ENCODE peak calls at places on chromosome 10, in four cellular contexts. Q is aorta, N is left ventricle myocardium inferior, W is tibial nerve. S is an unnamed sample.

GRCh38 chr10:60236869-60237524 is 152.7 kb downstream of the ANK3 start:
- DNase-seq in Q (peak; percentile 77), N (peak; percentile 24), W (peak; percentile 19), S (peak; percentile 15)

GRCh38 chr10:104340099-104340594 is 1.9 kb upstream of the ITPRIP start:
- DNase-seq in Q (no peak), N (no peak), W (no peak), S (no peak)

GRCh38 chr10:124632064-124632531 is 112.1 kb downstream of the FAM53B start:
- DNase-seq in Q (no peak), N (peak; percentile 62), W (peak; percentile 70), S (peak; percentile 76)

GRCh38 chr10:42933454-42934340 is 143.2 kb upstream of the RET start:
- DNase-seq in Q (no peak), N (no peak), W (no peak), S (no peak)

GRCh38 chr10:103698266-103698665 is 157.1 kb downstream of the SH3PXD2A start:
- DNase-seq in Q (no peak), N (no peak), W (no peak), S (no peak)

GRCh38 chr10:118698421-118698820 is 56.3 kb downstream of the CACUL1 start:
- DNase-seq in Q (peak; percentile 48), N (no peak), W (peak; percentile 15), S (no peak)

GRCh38 chr10:93030409-93030808 is 30.2 kb upstream of the CYP26C1 start:
- DNase-seq in Q (no peak), N (no peak), W (no peak), S (no peak)

GRCh38 chr10:102068216-102068615 is 3.1 kb downstream of the HPS6 start:
- DNase-seq in Q (no peak), N (no peak), W (peak; percentile 22), S (peak; percentile 74)

GRCh38 chr10:86178401-86179142 is 188.0 kb downstream of the GRID1 start:
- DNase-seq in Q (no peak), N (no peak), W (no peak), S (no peak)

GRCh38 chr10:124763267-124763666 is 19.1 kb upstream of the FAM53B start:
- DNase-seq in Q (no peak), N (no peak), W (no peak), S (no peak)

GRCh38 chr10:34655286-34656170 is 159.6 kb downstream of the PARD3 start:
- DNase-seq in Q (no peak), N (no peak), W (peak; percentile 74), S (no peak)

GRCh38 chr10:43398939-43399871 is 9.8 kb downstream of the HNRNPF start:
- DNase-seq in Q (no peak), N (no peak), W (no peak), S (no peak)

GRCh38 chr10:124065382-124066155 is 27.8 kb downstream of the CHST15 start:
- DNase-seq in Q (peak; percentile 39), N (no peak), W (no peak), S (no peak)

GRCh38 chr10:44576715-44577191 is 191.9 kb upstream of the CXCL12 start:
- DNase-seq in Q (no peak), N (peak; percentile 46), W (no peak), S (peak; percentile 74)

GRCh38 chr10:73969224-73969811 is 28.6 kb upstream of the VCL start:
- DNase-seq in Q (no peak), N (no peak), W (no peak), S (no peak)

GRCh38 chr10:132447446-132448247 is 50.6 kb downstream of the PWWP2B start:
- DNase-seq in Q (no peak), N (no peak), W (no peak), S (no peak)

GRCh38 chr10:96367470-96367869 is 8.7 kb upstream of the OPALIN start:
- DNase-seq in Q (no peak), N (no peak), W (no peak), S (no peak)

GRCh38 chr10:112336556-112337201 is 37.2 kb upstream of the ACSL5 start:
- DNase-seq in Q (no peak), N (no peak), W (no peak), S (no peak)

GRCh38 chr10:111429288-111430028 is 352.6 kb downstream of the ADRA2A start:
- DNase-seq in Q (no peak), N (no peak), W (peak; percentile 14), S (no peak)

GRCh38 chr10:97230146-97230545 is 44.4 kb upstream of the SLIT1 start:
- DNase-seq in Q (no peak), N (no peak), W (no peak), S (no peak)

GRCh38 chr10:17084989-17085725 is 44.5 kb downstream of the CUBN start:
- DNase-seq in Q (no peak), N (no peak), W (no peak), S (peak; percentile 60)

GRCh38 chr10:88245974-88246511 is 337.1 kb downstream of the RNLS start:
- DNase-seq in Q (no peak), N (no peak), W (peak; percentile 38), S (no peak)

GRCh38 chr10:42969909-42970308 is 107.0 kb upstream of the RET start:
- DNase-seq in Q (no peak), N (no peak), W (no peak), S (no peak)

GRCh38 chr10:88505680-88506215 is 77.4 kb downstream of the RNLS start:
- DNase-seq in Q (no peak), N (no peak), W (no peak), S (no peak)

GRCh38 chr10:23490115-23490514 is 51.2 kb downstream of the OTUD1 start:
- DNase-seq in Q (no peak), N (no peak), W (no peak), S (no peak)

GRCh38 chr10:126621836-126622235 is 48.7 kb downstream of the C10orf90 start:
- DNase-seq in Q (no peak), N (no peak), W (no peak), S (no peak)

GRCh38 chr10:127275272-127275671 is 78.9 kb upstream of the INSYN2A start:
- DNase-seq in Q (no peak), N (no peak), W (no peak), S (no peak)

GRCh38 chr10:86403183-86403797 is 36.7 kb upstream of the GRID1 start:
- DNase-seq in Q (no peak), N (no peak), W (no peak), S (no peak)

GRCh38 chr10:47040041-47040491 is 128.8 kb downstream of the PTPN20 start:
- DNase-seq in Q (peak; percentile 24), N (no peak), W (no peak), S (no peak)

GRCh38 chr10:125700355-125700911 is 17.5 kb upstream of the TEX36 start:
- DNase-seq in Q (no peak), N (no peak), W (no peak), S (no peak)

GRCh38 chr10:22669163-22669711 is 45.1 kb downstream of the PIP4K2A start:
- DNase-seq in Q (no peak), N (no peak), W (no peak), S (no peak)

GRCh38 chr10:5666324-5667220 is at the start of gene ASB13:
- DNase-seq in Q (peak; percentile 84), N (peak; percentile 81), W (no peak), S (peak; percentile 87)

GRCh38 chr10:59434463-59435326 is 72.3 kb upstream of the FAM13C start:
- DNase-seq in Q (no peak), N (no peak), W (no peak), S (no peak)

GRCh38 chr10:70270952-70271351 is 12.9 kb downstream of the NPFFR1 start:
- DNase-seq in Q (no peak), N (no peak), W (no peak), S (no peak)

GRCh38 chr10:69449841-69450240 is 1.4 kb upstream of the TSPAN15 start:
- DNase-seq in Q (no peak), N (no peak), W (peak; percentile 63), S (no peak)

GRCh38 chr10:30247704-30248103 is 101.4 kb downstream of the MTPAP start:
- DNase-seq in Q (no peak), N (no peak), W (no peak), S (no peak)

GRCh38 chr10:111983970-111984525 is 199.5 kb downstream of the GPAM start:
- DNase-seq in Q (no peak), N (no peak), W (no peak), S (no peak)

GRCh38 chr10:104777086-104777799 is 136.2 kb downstream of the SORCS3 start:
- DNase-seq in Q (no peak), N (no peak), W (no peak), S (no peak)

GRCh38 chr10:86413046-86413728 is 46.6 kb upstream of the GRID1 start:
- DNase-seq in Q (no peak), N (no peak), W (no peak), S (no peak)

GRCh38 chr10:53140516-53140915 is 367.9 kb upstream of the MBL2 start:
- DNase-seq in Q (no peak), N (no peak), W (no peak), S (no peak)
- H3K9me3 ChIP-seq in Q (no peaks in the 10 kb centered on the region), N (peaks cover 4% of the 10 kb centered on the region), W (no peaks in the 10 kb centered on the region), S (no peaks in the 10 kb centered on the region)

DNA sequence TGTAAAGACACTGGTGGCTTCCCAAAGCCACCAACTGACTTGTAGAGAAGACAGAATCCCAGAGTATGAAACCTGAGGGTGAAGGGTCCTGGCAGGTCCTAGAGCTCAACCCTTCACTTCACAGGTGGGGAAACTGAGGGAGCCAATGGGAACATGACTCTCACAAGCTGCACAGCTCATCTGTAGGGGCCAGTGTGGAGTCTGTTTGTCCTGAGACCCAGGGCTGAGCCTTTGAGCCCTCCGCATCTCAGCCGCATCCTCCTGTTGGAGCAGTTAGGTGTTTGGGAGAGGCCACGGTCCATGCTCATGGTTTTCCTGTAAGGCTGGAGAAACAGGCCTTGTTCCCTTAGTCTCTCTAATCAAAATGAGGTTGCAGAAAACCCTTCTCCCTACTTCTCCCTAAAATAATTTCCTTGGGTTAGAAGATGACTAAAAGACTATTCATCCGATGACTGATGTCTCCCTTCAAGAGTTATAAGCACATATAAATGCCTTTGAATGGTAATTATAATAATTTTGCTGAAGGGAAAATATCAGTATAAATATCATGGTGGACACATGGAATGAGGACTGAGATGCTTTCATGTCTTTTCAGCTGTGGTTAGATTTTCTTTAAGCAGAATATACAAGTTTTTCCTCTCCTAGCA is 10.3 kb downstream of the HTRA1 start:
- DNase-seq in Q (no peak), N (no peak), W (no peak), S (no peak)
- H3K4me1 ChIP-seq in Q (peaks cover 16% of the 10 kb centered on the region), N (peaks cover 68% of the 10 kb centered on the region), W (no peaks in the 10 kb centered on the region), S (peaks cover 27% of the 10 kb centered on the region)

DNA sequence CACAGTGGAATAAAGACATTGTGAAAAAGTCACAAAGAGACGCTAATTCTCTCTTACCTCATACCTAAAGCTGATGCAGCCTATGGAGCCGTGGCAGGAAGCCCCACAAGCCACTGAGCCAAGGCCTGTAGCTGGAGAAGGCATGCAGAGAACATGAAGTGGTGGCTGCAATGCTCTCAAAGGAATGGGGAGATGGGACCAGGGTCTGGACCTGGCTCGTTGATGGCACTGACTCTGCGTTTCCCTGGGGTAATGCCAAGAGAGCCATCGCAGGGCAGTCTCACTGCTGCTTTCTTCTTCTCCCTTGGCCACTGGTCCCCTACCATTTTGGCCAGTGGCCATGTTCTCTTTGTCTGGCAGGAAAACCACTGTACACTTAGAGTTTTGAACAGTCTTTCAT is 329.9 kb upstream of the ZMIZ1 start:
- DNase-seq in Q (no peak), N (no peak), W (no peak), S (no peak)
- H3K27me3 ChIP-seq in Q (no peaks in the 10 kb centered on the region), N (no peaks in the 10 kb centered on the region), W (no peaks in the 10 kb centered on the region), S (no peaks in the 10 kb centered on the region)

DNA sequence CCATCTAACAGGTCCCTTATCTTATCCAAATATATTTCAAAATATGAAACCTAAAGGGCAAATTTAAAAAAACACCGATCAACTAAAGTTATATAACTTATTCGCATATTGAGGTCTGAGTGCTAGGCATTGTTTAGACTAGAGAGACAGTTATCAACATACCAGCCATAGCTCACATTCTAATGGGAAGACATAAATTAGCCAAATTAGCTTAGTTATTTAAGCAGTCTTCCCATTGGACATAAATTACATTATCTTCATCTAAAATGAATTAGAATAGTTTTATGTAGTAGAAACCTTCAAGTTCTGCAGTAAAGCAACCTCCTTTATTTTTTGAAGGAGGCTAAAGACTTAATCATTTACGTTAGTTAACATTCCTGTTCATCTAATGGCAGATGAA is 17.4 kb downstream of the KIF5B start:
- DNase-seq in Q (no peak), N (no peak), W (no peak), S (no peak)
- H3K9me3 ChIP-seq in Q (no peaks in the 10 kb centered on the region), N (no peaks in the 10 kb centered on the region), W (no peaks in the 10 kb centered on the region), S (no peaks in the 10 kb centered on the region)